ENCODE peak calls at places on chromosomes 1 and 21, in eight cellular contexts. One of them, this sample, is unnamed.

GRCh38 chr1:30514945-30515344 is 208.4 kb downstream of the MATN1 start:
- DNase-seq in cardiac fibroblast: no peak
- DNase-seq in heart left ventricle: no peak
- DNase-seq in uterus: no peak
- DNase-seq in HepG2: no peak
- DNase-seq in lung: no peak
- DNase-seq in fibroblast of villous mesenchyme: no peak
- DNase-seq in CD8-positive, alpha-beta T cell: no peak
- DNase-seq in this sample: no peak

GRCh38 chr1:46562498-46562897 is 11.1 kb upstream of the KNCN start:
- DNase-seq in lung: no peak
- DNase-seq in uterus: no peak
- DNase-seq in cardiac fibroblast: no peak
- DNase-seq in heart left ventricle: no peak
- DNase-seq in CD8-positive, alpha-beta T cell: no peak
- DNase-seq in HepG2: no peak
- DNase-seq in fibroblast of villous mesenchyme: no peak
- DNase-seq in this sample: no peak

GRCh38 chr1:152053375-152053774 is 16.6 kb upstream of the S100A11 start:
- DNase-seq in CD8-positive, alpha-beta T cell: no peak
- DNase-seq in lung: no peak
- DNase-seq in HepG2: no peak
- DNase-seq in uterus: no peak
- DNase-seq in heart left ventricle: no peak
- DNase-seq in fibroblast of villous mesenchyme: no peak
- DNase-seq in cardiac fibroblast: no peak
- DNase-seq in this sample: no peak

GRCh38 chr1:72230746-72231145 is 51.6 kb downstream of the NEGR1 start:
- DNase-seq in HepG2: no peak
- DNase-seq in lung: no peak
- DNase-seq in fibroblast of villous mesenchyme: no peak
- DNase-seq in heart left ventricle: no peak
- DNase-seq in CD8-positive, alpha-beta T cell: no peak
- DNase-seq in uterus: no peak
- DNase-seq in cardiac fibroblast: no peak
- DNase-seq in this sample: peak; percentile 79

GRCh38 chr1:50774759-50775351 is 185.2 kb downstream of the FAF1 start:
- DNase-seq in lung: no peak
- DNase-seq in uterus: no peak
- DNase-seq in CD8-positive, alpha-beta T cell: no peak
- DNase-seq in cardiac fibroblast: peak; percentile 73
- DNase-seq in fibroblast of villous mesenchyme: peak; percentile 71
- DNase-seq in heart left ventricle: no peak
- DNase-seq in HepG2: peak; percentile 63
- DNase-seq in this sample: peak; percentile 74

GRCh38 chr1:119631433-119632102 is 16.5 kb downstream of the ZNF697 start:
- DNase-seq in heart left ventricle: peak; percentile 96
- DNase-seq in uterus: peak; percentile 93
- DNase-seq in HepG2: peak; percentile 88
- DNase-seq in CD8-positive, alpha-beta T cell: no peak
- DNase-seq in cardiac fibroblast: peak; percentile 96
- DNase-seq in lung: peak; percentile 80
- DNase-seq in fibroblast of villous mesenchyme: peak; percentile 84
- DNase-seq in this sample: peak; percentile 83

GRCh38 chr1:1198423-1199140 is 7.8 kb downstream of the TNFRSF18 start:
- DNase-seq in uterus: no peak
- DNase-seq in heart left ventricle: peak; percentile 48
- DNase-seq in CD8-positive, alpha-beta T cell: no peak
- DNase-seq in HepG2: no peak
- DNase-seq in fibroblast of villous mesenchyme: no peak
- DNase-seq in lung: no peak
- DNase-seq in cardiac fibroblast: no peak
- DNase-seq in this sample: no peak

GRCh38 chr1:108053291-108054023 is 88.5 kb upstream of the VAV3 start:
- DNase-seq in fibroblast of villous mesenchyme: peak; percentile 44
- DNase-seq in cardiac fibroblast: peak; percentile 70
- DNase-seq in lung: no peak
- DNase-seq in heart left ventricle: no peak
- DNase-seq in CD8-positive, alpha-beta T cell: no peak
- DNase-seq in uterus: no peak
- DNase-seq in HepG2: no peak
- DNase-seq in this sample: peak; percentile 70

GRCh38 chr1:51314974-51315373 is 15.4 kb downstream of the TTC39A start:
- DNase-seq in lung: no peak
- DNase-seq in uterus: no peak
- DNase-seq in heart left ventricle: peak; percentile 26
- DNase-seq in CD8-positive, alpha-beta T cell: no peak
- DNase-seq in fibroblast of villous mesenchyme: no peak
- DNase-seq in cardiac fibroblast: no peak
- DNase-seq in HepG2: no peak
- DNase-seq in this sample: no peak

GRCh38 chr1:113686891-113687624 is 72.2 kb downstream of the PHTF1 start:
- DNase-seq in cardiac fibroblast: no peak
- DNase-seq in CD8-positive, alpha-beta T cell: no peak
- DNase-seq in uterus: no peak
- DNase-seq in fibroblast of villous mesenchyme: peak; percentile 17
- DNase-seq in heart left ventricle: no peak
- DNase-seq in HepG2: no peak
- DNase-seq in lung: no peak
- DNase-seq in this sample: no peak

GRCh38 chr1:243507001-243507671 is 251.3 kb downstream of the SDCCAG8 start:
- DNase-seq in uterus: no peak
- DNase-seq in HepG2: no peak
- DNase-seq in lung: no peak
- DNase-seq in CD8-positive, alpha-beta T cell: no peak
- DNase-seq in heart left ventricle: no peak
- DNase-seq in fibroblast of villous mesenchyme: no peak
- DNase-seq in cardiac fibroblast: no peak
- DNase-seq in this sample: no peak

GRCh38 chr1:56526571-56527174 is 52.7 kb downstream of the PLPP3 start:
- DNase-seq in fibroblast of villous mesenchyme: no peak
- DNase-seq in CD8-positive, alpha-beta T cell: no peak
- DNase-seq in uterus: no peak
- DNase-seq in cardiac fibroblast: no peak
- DNase-seq in lung: no peak
- DNase-seq in HepG2: no peak
- DNase-seq in heart left ventricle: no peak
- DNase-seq in this sample: no peak

GRCh38 chr1:8408151-8408839 is 90.4 kb downstream of the SLC45A1 start:
- DNase-seq in lung: peak; percentile 68
- DNase-seq in uterus: peak; percentile 76
- DNase-seq in fibroblast of villous mesenchyme: peak; percentile 89
- DNase-seq in CD8-positive, alpha-beta T cell: no peak
- DNase-seq in heart left ventricle: no peak
- DNase-seq in HepG2: no peak
- DNase-seq in cardiac fibroblast: peak; percentile 96
- DNase-seq in this sample: no peak

GRCh38 chr1:8409666-8410065 is 91.8 kb downstream of the SLC45A1 start:
- DNase-seq in heart left ventricle: no peak
- DNase-seq in uterus: no peak
- DNase-seq in cardiac fibroblast: no peak
- DNase-seq in HepG2: no peak
- DNase-seq in fibroblast of villous mesenchyme: peak; percentile 33
- DNase-seq in CD8-positive, alpha-beta T cell: no peak
- DNase-seq in lung: no peak
- DNase-seq in this sample: no peak

GRCh38 chr1:8407652-8408051 is 89.7 kb downstream of the SLC45A1 start:
- DNase-seq in uterus: no peak
- DNase-seq in cardiac fibroblast: no peak
- DNase-seq in heart left ventricle: no peak
- DNase-seq in fibroblast of villous mesenchyme: no peak
- DNase-seq in lung: no peak
- DNase-seq in CD8-positive, alpha-beta T cell: no peak
- DNase-seq in HepG2: no peak
- DNase-seq in this sample: no peak

GRCh38 chr1:8410791-8411190 is 92.9 kb downstream of the SLC45A1 start:
- DNase-seq in CD8-positive, alpha-beta T cell: no peak
- DNase-seq in heart left ventricle: no peak
- DNase-seq in cardiac fibroblast: no peak
- DNase-seq in uterus: no peak
- DNase-seq in HepG2: no peak
- DNase-seq in lung: no peak
- DNase-seq in fibroblast of villous mesenchyme: peak; percentile 37
- DNase-seq in this sample: no peak

GRCh38 chr1:8409107-8409506 is 91.2 kb downstream of the SLC45A1 start:
- DNase-seq in heart left ventricle: no peak
- DNase-seq in cardiac fibroblast: peak; percentile 82
- DNase-seq in HepG2: peak; percentile 9
- DNase-seq in lung: no peak
- DNase-seq in CD8-positive, alpha-beta T cell: no peak
- DNase-seq in fibroblast of villous mesenchyme: peak; percentile 91
- DNase-seq in uterus: no peak
- DNase-seq in this sample: peak; percentile 14
- TF ChIP-seq CTCF in heart left ventricle: no peak
- TF ChIP-seq CTCF in cardiac fibroblast: peak; percentile 43
- TF ChIP-seq CTCF in HepG2: peak; percentile 20
- TF ChIP-seq CTCF in lung: peak; percentile 8
- TF ChIP-seq CTCF in CD8-positive, alpha-beta T cell: peak; percentile 15
- TF ChIP-seq CTCF in fibroblast of villous mesenchyme: peak; percentile 60
- TF ChIP-seq CTCF in uterus: peak; percentile 53
- TF ChIP-seq CTCF in this sample: peak; percentile 24

DNA sequence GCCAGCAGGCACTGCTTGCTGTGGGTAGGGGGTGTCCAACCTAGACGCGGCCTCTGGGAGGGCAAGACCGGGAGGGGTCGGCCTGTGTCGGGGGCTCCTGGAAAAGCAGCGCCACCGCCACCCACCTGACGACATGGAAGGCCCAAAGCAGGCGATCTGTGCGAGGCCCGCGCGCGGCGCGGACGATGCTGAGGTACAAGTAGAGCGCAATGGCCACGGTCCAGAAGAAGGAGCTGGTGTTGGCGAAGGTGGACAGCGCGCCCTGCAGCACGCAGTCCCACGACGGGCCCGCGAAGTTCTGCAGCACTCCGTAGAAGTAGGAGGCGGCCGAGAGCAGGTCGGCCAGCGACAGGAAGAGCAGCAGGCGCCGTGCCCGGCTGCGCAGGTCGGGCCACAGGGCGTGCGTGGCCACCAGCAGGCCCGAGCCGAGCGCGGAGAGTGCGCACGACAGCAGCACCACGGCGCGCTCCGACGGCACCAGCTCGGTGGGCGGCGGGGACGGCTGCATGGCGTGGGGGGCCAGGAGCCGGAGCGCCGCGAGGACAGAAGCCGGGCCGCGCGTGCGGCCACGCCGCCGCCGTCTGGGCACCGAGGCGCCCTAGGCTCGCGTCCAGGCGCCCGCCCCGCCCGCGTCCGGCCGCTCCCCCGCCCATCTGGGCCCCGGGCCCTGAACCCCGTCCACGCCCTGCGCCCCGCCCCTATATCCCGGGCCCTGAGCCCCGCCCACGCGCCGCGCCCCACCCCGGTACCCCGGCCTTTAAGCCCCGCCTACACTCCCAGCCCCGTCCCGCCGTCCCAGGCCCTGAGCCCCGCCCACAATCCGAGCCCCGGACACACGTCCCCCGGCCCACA is at the start of gene GPR157:
- DNase-seq in cardiac fibroblast: peak; percentile 89
- DNase-seq in heart left ventricle: peak; percentile 96
- DNase-seq in lung: peak; percentile 88
- DNase-seq in HepG2: peak; percentile 62
- DNase-seq in fibroblast of villous mesenchyme: peak; percentile 86
- DNase-seq in uterus: peak; percentile 86
- DNase-seq in CD8-positive, alpha-beta T cell: peak; percentile 81
- DNase-seq in this sample: peak; percentile 87
- TF ChIP-seq CTCF in cardiac fibroblast: no peak
- TF ChIP-seq CTCF in heart left ventricle: no peak
- TF ChIP-seq CTCF in lung: no peak
- TF ChIP-seq CTCF in HepG2: peak; percentile 57
- TF ChIP-seq CTCF in fibroblast of villous mesenchyme: no peak
- TF ChIP-seq CTCF in uterus: peak; percentile 22
- TF ChIP-seq CTCF in CD8-positive, alpha-beta T cell: no peak
- TF ChIP-seq CTCF in this sample: no peak

GRCh38 chr1:43930168-43930948 is 3.2 kb upstream of the ARTN start:
- DNase-seq in uterus: no peak
- DNase-seq in cardiac fibroblast: no peak
- DNase-seq in lung: no peak
- DNase-seq in heart left ventricle: no peak
- DNase-seq in CD8-positive, alpha-beta T cell: no peak
- DNase-seq in HepG2: no peak
- DNase-seq in fibroblast of villous mesenchyme: no peak
- DNase-seq in this sample: peak; percentile 41
- TF ChIP-seq CTCF in uterus: no peak
- TF ChIP-seq CTCF in cardiac fibroblast: peak; percentile 27
- TF ChIP-seq CTCF in lung: no peak
- TF ChIP-seq CTCF in heart left ventricle: peak; percentile 11
- TF ChIP-seq CTCF in CD8-positive, alpha-beta T cell: peak; percentile 31
- TF ChIP-seq CTCF in HepG2: peak; percentile 55
- TF ChIP-seq CTCF in fibroblast of villous mesenchyme: peak; percentile 38
- TF ChIP-seq CTCF in this sample: peak; percentile 29

GRCh38 chr1:216194721-216195120 is 228.5 kb downstream of the USH2A start:
- DNase-seq in heart left ventricle: no peak
- DNase-seq in fibroblast of villous mesenchyme: no peak
- DNase-seq in HepG2: no peak
- DNase-seq in uterus: no peak
- DNase-seq in CD8-positive, alpha-beta T cell: no peak
- DNase-seq in cardiac fibroblast: no peak
- DNase-seq in lung: no peak
- DNase-seq in this sample: no peak

GRCh38 chr1:216190438-216190837 is 232.8 kb downstream of the USH2A start:
- DNase-seq in uterus: no peak
- DNase-seq in heart left ventricle: no peak
- DNase-seq in CD8-positive, alpha-beta T cell: no peak
- DNase-seq in HepG2: no peak
- DNase-seq in cardiac fibroblast: no peak
- DNase-seq in fibroblast of villous mesenchyme: no peak
- DNase-seq in lung: no peak
- DNase-seq in this sample: no peak

GRCh38 chr1:216193839-216194443 is 229.3 kb downstream of the USH2A start:
- DNase-seq in fibroblast of villous mesenchyme: no peak
- DNase-seq in HepG2: no peak
- DNase-seq in uterus: no peak
- DNase-seq in heart left ventricle: no peak
- DNase-seq in lung: no peak
- DNase-seq in CD8-positive, alpha-beta T cell: no peak
- DNase-seq in cardiac fibroblast: no peak
- DNase-seq in this sample: peak; percentile 40
- TF ChIP-seq CTCF in fibroblast of villous mesenchyme: no peak
- TF ChIP-seq CTCF in HepG2: no peak
- TF ChIP-seq CTCF in uterus: no peak
- TF ChIP-seq CTCF in heart left ventricle: no peak
- TF ChIP-seq CTCF in lung: no peak
- TF ChIP-seq CTCF in CD8-positive, alpha-beta T cell: no peak
- TF ChIP-seq CTCF in cardiac fibroblast: no peak
- TF ChIP-seq CTCF in this sample: peak; percentile 45

DNA sequence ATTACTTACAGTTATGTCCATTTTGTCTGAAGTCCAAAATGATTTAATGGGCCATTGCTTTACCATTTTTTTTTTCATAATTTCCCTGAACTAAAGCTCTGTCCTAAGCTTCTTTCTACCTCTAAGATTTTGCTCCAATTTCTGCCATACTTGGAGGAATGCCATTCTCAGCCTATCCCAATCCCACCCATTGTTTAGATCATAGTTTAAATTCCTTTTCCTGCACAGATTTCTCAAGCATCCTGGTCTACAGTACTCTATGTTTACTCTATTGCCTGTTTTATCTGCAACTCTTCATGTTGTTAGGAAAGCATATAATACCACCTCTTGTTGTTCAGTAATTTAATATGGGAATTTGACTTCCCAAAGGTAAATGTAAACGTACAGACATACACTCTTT is 30.8 kb downstream of the ADAMTS1 start:
- DNase-seq in CD8-positive, alpha-beta T cell: no peak
- DNase-seq in uterus: no peak
- DNase-seq in fibroblast of villous mesenchyme: peak; percentile 49
- DNase-seq in HepG2: no peak
- DNase-seq in lung: no peak
- DNase-seq in cardiac fibroblast: peak; percentile 76
- DNase-seq in heart left ventricle: no peak
- DNase-seq in this sample: no peak
- TF ChIP-seq CTCF in CD8-positive, alpha-beta T cell: no peak
- TF ChIP-seq CTCF in uterus: no peak
- TF ChIP-seq CTCF in fibroblast of villous mesenchyme: no peak
- TF ChIP-seq CTCF in HepG2: no peak
- TF ChIP-seq CTCF in lung: no peak
- TF ChIP-seq CTCF in cardiac fibroblast: no peak
- TF ChIP-seq CTCF in heart left ventricle: no peak
- TF ChIP-seq CTCF in this sample: no peak

This sample was measured in MCF 10A.